ENCODE peak calls at places on chromosomes 3 and 15, in five cellular contexts. One of them, this sample, is unnamed.

GRCh38 chr15:33492434-33493052 is 181.8 kb downstream of the RYR3 start:
- DNase-seq in H9: peak; percentile 33
- DNase-seq in activated gamma-delta T cell treated with Interleukin-2 at 50 U/mL for 16 hours: no peak
- DNase-seq in M059J: no peak
- DNase-seq in mesothelial cell of epicardium: no peak
- DNase-seq in this sample: no peak

GRCh38 chr3:190319660-190320059 is 2.6 kb downstream of the CLDN1 start:
- DNase-seq in H9: no peak
- DNase-seq in activated gamma-delta T cell treated with Interleukin-2 at 50 U/mL for 16 hours: no peak
- DNase-seq in M059J: no peak
- DNase-seq in mesothelial cell of epicardium: no peak
- DNase-seq in this sample: no peak

GRCh38 chr15:29670945-29671307 is 151.3 kb downstream of the TJP1 start:
- DNase-seq in H9: no peak
- DNase-seq in activated gamma-delta T cell treated with Interleukin-2 at 50 U/mL for 16 hours: no peak
- DNase-seq in M059J: peak; percentile 97
- DNase-seq in mesothelial cell of epicardium: no peak
- DNase-seq in this sample: no peak

GRCh38 chr15:98268163-98268562 is 307.7 kb downstream of the ARRDC4 start:
- DNase-seq in H9: no peak
- DNase-seq in activated gamma-delta T cell treated with Interleukin-2 at 50 U/mL for 16 hours: no peak
- DNase-seq in M059J: no peak
- DNase-seq in mesothelial cell of epicardium: no peak
- DNase-seq in this sample: no peak

GRCh38 chr3:87260270-87260669 is 16.1 kb downstream of the POU1F1 start:
- DNase-seq in H9: no peak
- DNase-seq in activated gamma-delta T cell treated with Interleukin-2 at 50 U/mL for 16 hours: peak; percentile 22
- DNase-seq in M059J: peak; percentile 47
- DNase-seq in mesothelial cell of epicardium: no peak
- DNase-seq in this sample: peak; percentile 33

GRCh38 chr3:134473868-134474546 is 11.8 kb downstream of the ANAPC13 start:
- DNase-seq in H9: peak; percentile 64
- DNase-seq in activated gamma-delta T cell treated with Interleukin-2 at 50 U/mL for 16 hours: peak; percentile 82
- DNase-seq in M059J: peak; percentile 87
- DNase-seq in mesothelial cell of epicardium: peak; percentile 69
- DNase-seq in this sample: peak; percentile 80

GRCh38 chr3:172079326-172079976 is 40.1 kb downstream of the FNDC3B start:
- DNase-seq in H9: no peak
- DNase-seq in activated gamma-delta T cell treated with Interleukin-2 at 50 U/mL for 16 hours: no peak
- DNase-seq in M059J: no peak
- DNase-seq in mesothelial cell of epicardium: no peak
- DNase-seq in this sample: no peak

GRCh38 chr15:100082761-100083402 is 258.9 kb downstream of the ADAMTS17 start:
- DNase-seq in H9: no peak
- DNase-seq in activated gamma-delta T cell treated with Interleukin-2 at 50 U/mL for 16 hours: no peak
- DNase-seq in M059J: peak; percentile 12
- DNase-seq in mesothelial cell of epicardium: no peak
- DNase-seq in this sample: no peak

GRCh38 chr3:115830764-115831395 is 207.6 kb downstream of the GAP43 start:
- DNase-seq in H9: no peak
- DNase-seq in activated gamma-delta T cell treated with Interleukin-2 at 50 U/mL for 16 hours: no peak
- DNase-seq in M059J: no peak
- DNase-seq in mesothelial cell of epicardium: no peak
- DNase-seq in this sample: no peak

GRCh38 chr15:42079401-42079908 is 14.9 kb downstream of the PLA2G4D start:
- DNase-seq in H9: peak; percentile 60
- DNase-seq in activated gamma-delta T cell treated with Interleukin-2 at 50 U/mL for 16 hours: no peak
- DNase-seq in M059J: no peak
- DNase-seq in mesothelial cell of epicardium: no peak
- DNase-seq in this sample: no peak

GRCh38 chr3:7333125-7333524 is 472.2 kb downstream of the GRM7 start:
- DNase-seq in H9: peak; percentile 52
- DNase-seq in activated gamma-delta T cell treated with Interleukin-2 at 50 U/mL for 16 hours: no peak
- DNase-seq in M059J: no peak
- DNase-seq in mesothelial cell of epicardium: no peak
- DNase-seq in this sample: no peak

GRCh38 chr3:166900866-166901577 is 479.1 kb downstream of the ZBBX start:
- DNase-seq in H9: no peak
- DNase-seq in activated gamma-delta T cell treated with Interleukin-2 at 50 U/mL for 16 hours: no peak
- DNase-seq in M059J: peak; percentile 13
- DNase-seq in mesothelial cell of epicardium: no peak
- DNase-seq in this sample: no peak

GRCh38 chr3:107142171-107142570 is 235.1 kb upstream of the CCDC54 start:
- DNase-seq in H9: no peak
- DNase-seq in activated gamma-delta T cell treated with Interleukin-2 at 50 U/mL for 16 hours: no peak
- DNase-seq in M059J: no peak
- DNase-seq in mesothelial cell of epicardium: no peak
- DNase-seq in this sample: no peak

GRCh38 chr3:29346828-29347227 is 66.0 kb downstream of the RBMS3 start:
- DNase-seq in H9: no peak
- DNase-seq in activated gamma-delta T cell treated with Interleukin-2 at 50 U/mL for 16 hours: no peak
- DNase-seq in M059J: peak; percentile 75
- DNase-seq in mesothelial cell of epicardium: no peak
- DNase-seq in this sample: no peak

GRCh38 chr15:92116320-92116719 is 262.8 kb downstream of the SLCO3A1 start:
- DNase-seq in H9: peak; percentile 40
- DNase-seq in activated gamma-delta T cell treated with Interleukin-2 at 50 U/mL for 16 hours: no peak
- DNase-seq in M059J: no peak
- DNase-seq in mesothelial cell of epicardium: no peak
- DNase-seq in this sample: no peak

GRCh38 chr3:177928156-177928555 is 608.1 kb upstream of the KCNMB2 start:
- DNase-seq in H9: no peak
- DNase-seq in activated gamma-delta T cell treated with Interleukin-2 at 50 U/mL for 16 hours: no peak
- DNase-seq in M059J: peak; percentile 81
- DNase-seq in mesothelial cell of epicardium: no peak
- DNase-seq in this sample: no peak

GRCh38 chr3:157417247-157417646 is 19.4 kb upstream of the PTX3 start:
- DNase-seq in H9: no peak
- DNase-seq in activated gamma-delta T cell treated with Interleukin-2 at 50 U/mL for 16 hours: no peak
- DNase-seq in M059J: peak; percentile 81
- DNase-seq in mesothelial cell of epicardium: no peak
- DNase-seq in this sample: no peak

GRCh38 chr3:197478746-197479668 is 76.8 kb downstream of the BDH1 start:
- DNase-seq in H9: no peak
- DNase-seq in activated gamma-delta T cell treated with Interleukin-2 at 50 U/mL for 16 hours: no peak
- DNase-seq in M059J: peak; percentile 98
- DNase-seq in mesothelial cell of epicardium: no peak
- DNase-seq in this sample: no peak